ENCODE peak calls at places on chromosomes 16 and 17, in four cellular contexts. One of them, this sample, is unnamed.

GRCh38 chr17:2243953-2244352 is 59.6 kb downstream of the SMG6 start:
- DNase-seq in brain microvascular endothelial cell: no peak
- DNase-seq in SJSA1: no peak
- DNase-seq in substantia nigra: no peak
- DNase-seq in this sample: no peak

GRCh38 chr16:84641643-84642358 is 6.5 kb upstream of the KLHL36 start:
- DNase-seq in brain microvascular endothelial cell: no peak
- DNase-seq in SJSA1: no peak
- DNase-seq in substantia nigra: no peak
- DNase-seq in this sample: no peak

GRCh38 chr17:40841246-40841645 is 18.8 kb upstream of the KRT10 start:
- DNase-seq in brain microvascular endothelial cell: no peak
- DNase-seq in SJSA1: no peak
- DNase-seq in substantia nigra: no peak
- DNase-seq in this sample: no peak

GRCh38 chr16:6211644-6212043 is 1114.0 kb upstream of the EEF2KMT start:
- DNase-seq in brain microvascular endothelial cell: no peak
- DNase-seq in SJSA1: no peak
- DNase-seq in substantia nigra: no peak
- DNase-seq in this sample: no peak

GRCh38 chr16:392450-393027 is 4.5 kb upstream of the NME4 start:
- DNase-seq in brain microvascular endothelial cell: no peak
- DNase-seq in SJSA1: no peak
- DNase-seq in substantia nigra: no peak
- DNase-seq in this sample: no peak

GRCh38 chr16:27235055-27235937 is 32.0 kb downstream of the KDM8 start:
- DNase-seq in brain microvascular endothelial cell: peak
- DNase-seq in SJSA1: peak
- DNase-seq in substantia nigra: peak
- DNase-seq in this sample: peak

GRCh38 chr17:75130632-75131277 is 787 bp downstream of the NT5C start:
- DNase-seq in brain microvascular endothelial cell: peak
- DNase-seq in SJSA1: peak
- DNase-seq in substantia nigra: no peak
- DNase-seq in this sample: peak

GRCh38 chr17:50682938-50683337 is 24.8 kb downstream of the ANKRD40 start:
- DNase-seq in brain microvascular endothelial cell: no peak
- DNase-seq in SJSA1: no peak
- DNase-seq in substantia nigra: no peak
- DNase-seq in this sample: no peak

GRCh38 chr16:72099377-72099818 is 5.8 kb downstream of the DHX38 start:
- DNase-seq in brain microvascular endothelial cell: peak
- DNase-seq in SJSA1: peak
- DNase-seq in substantia nigra: no peak
- DNase-seq in this sample: peak

GRCh38 chr17:76716834-76717205 is 6.1 kb upstream of the MXRA7 start:
- DNase-seq in brain microvascular endothelial cell: peak
- DNase-seq in SJSA1: peak
- DNase-seq in substantia nigra: no peak
- DNase-seq in this sample: no peak

GRCh38 chr16:70750893-70751467 is 50.0 kb downstream of the VAC14 start:
- DNase-seq in brain microvascular endothelial cell: peak
- DNase-seq in SJSA1: peak
- DNase-seq in substantia nigra: no peak
- DNase-seq in this sample: no peak

GRCh38 chr17:3913531-3914318 is 2.5 kb downstream of the P2RX1 start:
- DNase-seq in brain microvascular endothelial cell: peak
- DNase-seq in SJSA1: peak
- DNase-seq in substantia nigra: peak
- DNase-seq in this sample: peak

GRCh38 chr16:68564367-68564985 is 25.4 kb downstream of the ZFP90 start:
- DNase-seq in brain microvascular endothelial cell: no peak
- DNase-seq in SJSA1: peak
- DNase-seq in substantia nigra: no peak
- DNase-seq in this sample: no peak

GRCh38 chr16:68074850-68075249 is 10.3 kb upstream of the NFATC3 start:
- DNase-seq in brain microvascular endothelial cell: no peak
- DNase-seq in SJSA1: no peak
- DNase-seq in substantia nigra: no peak
- DNase-seq in this sample: no peak

GRCh38 chr16:20675488-20676267 is 21.8 kb downstream of the ACSM1 start:
- DNase-seq in brain microvascular endothelial cell: no peak
- DNase-seq in SJSA1: no peak
- DNase-seq in substantia nigra: no peak
- DNase-seq in this sample: no peak

GRCh38 chr16:4713663-4714501 is 20.2 kb downstream of the ANKS3 start:
- DNase-seq in brain microvascular endothelial cell: no peak
- DNase-seq in SJSA1: no peak
- DNase-seq in substantia nigra: no peak
- DNase-seq in this sample: no peak

GRCh38 chr17:39235555-39236221 is 9.9 kb upstream of the STAC2 start:
- DNase-seq in brain microvascular endothelial cell: peak
- DNase-seq in SJSA1: peak
- DNase-seq in substantia nigra: no peak
- DNase-seq in this sample: no peak

GRCh38 chr17:82231562-82232321 is 2.9 kb downstream of the SLC16A3 start:
- DNase-seq in brain microvascular endothelial cell: no peak
- DNase-seq in SJSA1: peak
- DNase-seq in substantia nigra: no peak
- DNase-seq in this sample: no peak

GRCh38 chr17:52383493-52384100 is 225.1 kb upstream of the CA10 start:
- DNase-seq in brain microvascular endothelial cell: peak
- DNase-seq in SJSA1: peak
- DNase-seq in substantia nigra: no peak
- DNase-seq in this sample: no peak

GRCh38 chr17:34581446-34582184 is 2.2 kb downstream of the TMEM132E start:
- DNase-seq in brain microvascular endothelial cell: no peak
- DNase-seq in SJSA1: no peak
- DNase-seq in substantia nigra: no peak
- DNase-seq in this sample: no peak

GRCh38 chr16:84763164-84763563 is 56.6 kb upstream of the CRISPLD2 start:
- DNase-seq in brain microvascular endothelial cell: no peak
- DNase-seq in SJSA1: no peak
- DNase-seq in substantia nigra: no peak
- DNase-seq in this sample: no peak

GRCh38 chr16:27110524-27110896 is 43.8 kb downstream of the C16orf82 start:
- DNase-seq in brain microvascular endothelial cell: no peak
- DNase-seq in SJSA1: no peak
- DNase-seq in substantia nigra: no peak
- DNase-seq in this sample: no peak

GRCh38 chr16:51084074-51084928 is 66.8 kb downstream of the SALL1 start:
- DNase-seq in brain microvascular endothelial cell: peak
- DNase-seq in SJSA1: no peak
- DNase-seq in substantia nigra: no peak
- DNase-seq in this sample: no peak

GRCh38 chr17:38554430-38555350 is 51.1 kb downstream of the SRCIN1 start:
- DNase-seq in brain microvascular endothelial cell: no peak
- DNase-seq in SJSA1: no peak
- DNase-seq in substantia nigra: no peak
- DNase-seq in this sample: no peak

GRCh38 chr16:70419384-70420327 is 19.2 kb downstream of the ST3GAL2 start:
- DNase-seq in brain microvascular endothelial cell: no peak
- DNase-seq in SJSA1: no peak
- DNase-seq in substantia nigra: no peak
- DNase-seq in this sample: no peak

GRCh38 chr17:63477471-63478440 is 895 bp downstream of the ACE start:
- DNase-seq in brain microvascular endothelial cell: no peak
- DNase-seq in SJSA1: no peak
- DNase-seq in substantia nigra: no peak
- DNase-seq in this sample: no peak

GRCh38 chr17:41758601-41759000 is 24.2 kb upstream of the HAP1 start:
- DNase-seq in brain microvascular endothelial cell: no peak
- DNase-seq in SJSA1: no peak
- DNase-seq in substantia nigra: no peak
- DNase-seq in this sample: no peak

GRCh38 chr16:64993464-64993863 is 128.4 kb downstream of the CDH11 start:
- DNase-seq in brain microvascular endothelial cell: no peak
- DNase-seq in SJSA1: no peak
- DNase-seq in substantia nigra: no peak
- DNase-seq in this sample: no peak

GRCh38 chr17:58219789-58220183 is 731 bp upstream of the MKS1 start:
- DNase-seq in brain microvascular endothelial cell: no peak
- DNase-seq in SJSA1: no peak
- DNase-seq in substantia nigra: no peak
- DNase-seq in this sample: no peak

GRCh38 chr17:76394166-76394565 is 9.8 kb downstream of the SPHK1 start:
- DNase-seq in brain microvascular endothelial cell: no peak
- DNase-seq in SJSA1: no peak
- DNase-seq in substantia nigra: no peak
- DNase-seq in this sample: no peak

GRCh38 chr17:17087424-17088103 is 45.3 kb downstream of the MPRIP start:
- DNase-seq in brain microvascular endothelial cell: no peak
- DNase-seq in SJSA1: no peak
- DNase-seq in substantia nigra: no peak
- DNase-seq in this sample: no peak

GRCh38 chr16:24013733-24014645 is 178.2 kb downstream of the PRKCB start:
- DNase-seq in brain microvascular endothelial cell: no peak
- DNase-seq in SJSA1: peak
- DNase-seq in substantia nigra: no peak
- DNase-seq in this sample: no peak

DNA sequence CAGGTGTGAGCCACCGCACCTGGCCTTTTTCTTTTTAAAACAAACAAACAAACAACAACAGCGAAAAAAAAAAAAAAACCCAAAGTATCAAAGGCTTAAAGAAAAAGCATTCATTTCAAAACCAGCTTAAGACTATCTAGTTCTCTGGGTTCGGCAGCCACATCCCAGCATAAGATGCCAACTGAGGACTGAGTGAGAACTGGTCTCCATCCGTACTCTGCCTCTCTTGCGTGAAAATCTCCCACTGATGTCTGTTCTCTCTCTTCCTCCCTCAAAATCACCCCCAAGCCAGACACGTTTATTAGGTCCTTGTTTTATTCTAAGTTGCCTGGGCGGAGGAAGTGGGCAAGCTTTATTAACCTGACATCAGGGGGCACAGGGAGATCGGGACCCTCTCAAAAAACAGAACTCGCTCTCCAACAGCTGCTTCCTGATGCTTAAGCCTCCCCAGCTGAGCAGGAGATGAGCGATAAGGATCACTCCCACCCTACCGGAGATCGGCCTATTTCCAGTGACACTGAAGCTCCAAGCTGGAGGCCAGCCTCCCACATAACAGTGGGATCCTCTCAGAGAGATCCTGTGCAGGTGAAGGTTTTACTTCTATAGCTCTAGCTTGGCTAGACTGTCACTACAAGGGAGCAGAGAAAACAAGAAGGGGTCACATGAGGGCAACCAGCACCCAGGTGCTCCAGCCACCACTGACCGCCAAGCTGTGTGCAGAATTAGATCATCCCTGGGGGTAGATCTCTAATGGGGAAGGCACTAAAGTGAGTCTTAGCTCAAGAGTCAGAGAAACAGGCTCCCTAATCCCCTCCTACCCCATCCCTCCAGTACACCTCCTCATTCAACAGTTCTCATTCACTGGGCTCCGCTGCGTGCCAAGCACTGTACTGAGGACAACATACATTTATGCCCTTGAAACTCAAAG is 13.6 kb downstream of the CDC42EP4 start:
- DNase-seq in brain microvascular endothelial cell: no peak
- DNase-seq in SJSA1: no peak
- DNase-seq in substantia nigra: no peak
- DNase-seq in this sample: no peak
- H3K27ac ChIP-seq in brain microvascular endothelial cell: no peak
- H3K27ac ChIP-seq in SJSA1: no peak
- H3K27ac ChIP-seq in substantia nigra: no peak
- H3K27ac ChIP-seq in this sample: no peak

DNA sequence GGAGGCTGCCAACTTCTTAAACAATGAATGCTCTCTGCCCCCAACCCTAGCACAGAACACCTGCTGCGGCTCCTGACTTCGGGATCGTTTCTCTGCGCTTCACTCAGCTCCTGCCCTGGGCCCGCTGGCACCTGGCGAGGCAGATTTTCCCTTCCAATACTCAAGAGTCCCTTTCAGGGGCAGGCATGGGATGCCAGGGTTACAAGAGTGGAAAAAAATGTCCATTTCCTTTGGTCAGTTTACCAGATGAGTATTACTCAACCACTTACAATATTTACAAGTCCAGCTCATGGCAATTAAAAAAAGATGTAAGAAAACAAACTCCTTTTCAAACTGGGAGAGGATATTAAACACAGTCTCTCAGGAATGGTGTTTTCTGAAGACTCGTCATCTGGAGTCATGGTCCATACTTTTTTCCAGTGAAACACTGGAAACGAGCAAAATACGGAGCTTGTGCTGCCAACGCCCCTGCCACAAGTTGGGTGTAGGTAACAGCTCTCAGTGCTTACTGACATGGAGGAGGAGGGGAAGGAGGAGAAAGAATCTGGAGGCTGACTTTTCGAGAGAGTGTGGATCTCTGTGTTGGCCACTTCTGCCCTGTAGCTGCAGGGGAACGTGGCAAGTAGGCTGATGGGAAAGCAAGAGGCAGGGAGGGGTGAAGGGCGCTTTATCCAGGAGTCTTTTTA is 235.8 kb downstream of the NTN1 start:
- DNase-seq in brain microvascular endothelial cell: no peak
- DNase-seq in SJSA1: peak
- DNase-seq in substantia nigra: no peak
- DNase-seq in this sample: no peak
- H3K27ac ChIP-seq in brain microvascular endothelial cell: no peak
- H3K27ac ChIP-seq in SJSA1: peak
- H3K27ac ChIP-seq in substantia nigra: no peak
- H3K27ac ChIP-seq in this sample: no peak

GRCh38 chr17:20074489-20074888 is 65.3 kb downstream of the SPECC1 start:
- DNase-seq in brain microvascular endothelial cell: no peak
- DNase-seq in SJSA1: no peak
- DNase-seq in substantia nigra: no peak
- DNase-seq in this sample: no peak
- H3K27ac ChIP-seq in brain microvascular endothelial cell: no peak
- H3K27ac ChIP-seq in SJSA1: no peak
- H3K27ac ChIP-seq in substantia nigra: peak
- H3K27ac ChIP-seq in this sample: peak

GRCh38 chr17:8413321-8413720 is 15.7 kb upstream of the RNF222 start:
- DNase-seq in brain microvascular endothelial cell: no peak
- DNase-seq in SJSA1: no peak
- DNase-seq in substantia nigra: no peak
- DNase-seq in this sample: no peak

GRCh38 chr17:8409966-8410881 is 12.6 kb upstream of the RNF222 start:
- DNase-seq in brain microvascular endothelial cell: peak
- DNase-seq in SJSA1: peak
- DNase-seq in substantia nigra: peak
- DNase-seq in this sample: peak

GRCh38 chr17:8412089-8412488 is 14.5 kb upstream of the RNF222 start:
- DNase-seq in brain microvascular endothelial cell: no peak
- DNase-seq in SJSA1: no peak
- DNase-seq in substantia nigra: no peak
- DNase-seq in this sample: no peak

GRCh38 chr17:8408371-8408770 is 10.7 kb upstream of the RNF222 start:
- DNase-seq in brain microvascular endothelial cell: no peak
- DNase-seq in SJSA1: no peak
- DNase-seq in substantia nigra: no peak
- DNase-seq in this sample: no peak

DNA sequence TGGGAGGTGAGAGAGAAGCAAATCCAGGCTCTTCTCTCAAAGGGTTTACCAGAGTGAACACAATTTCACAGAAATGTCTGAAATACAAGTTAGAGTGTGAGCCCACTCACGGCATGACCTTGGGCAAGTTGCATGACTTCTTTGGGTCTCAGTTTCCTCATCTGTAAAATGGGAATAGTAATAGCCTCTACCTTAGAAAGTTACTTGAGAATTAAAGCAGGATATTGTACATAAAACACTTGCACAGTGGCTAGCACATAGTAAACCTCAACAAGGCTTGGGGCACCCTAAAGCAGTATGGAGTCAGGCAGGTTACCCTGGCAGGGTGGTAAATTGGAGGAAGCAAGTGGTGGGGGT is 13.2 kb upstream of the RNF222 start:
- DNase-seq in brain microvascular endothelial cell: no peak
- DNase-seq in SJSA1: no peak
- DNase-seq in substantia nigra: no peak
- DNase-seq in this sample: no peak
- H3K27ac ChIP-seq in brain microvascular endothelial cell: no peak
- H3K27ac ChIP-seq in SJSA1: no peak
- H3K27ac ChIP-seq in substantia nigra: no peak
- H3K27ac ChIP-seq in this sample: no peak

This sample was measured in caudate nucleus.